ENCODE peak calls at places on chromosomes 3 and 15, in nine cellular contexts. One of them, this sample, is unnamed.

GRCh38 chr15:101128191-101128590 is 123.7 kb downstream of the CHSY1 start:
- DNase-seq in fibroblast of lung: peak; percentile 100
- DNase-seq in type B pancreatic cell: no peak
- DNase-seq in brain microvascular endothelial cell: peak; percentile 92
- DNase-seq in AG04450: peak; percentile 94
- DNase-seq in psoas muscle: no peak
- DNase-seq in mucosa of descending colon: no peak
- DNase-seq in WTC11: no peak
- DNase-seq in OCI-LY7: no peak
- DNase-seq in this sample: no peak

GRCh38 chr15:41862515-41863116 is 24.0 kb downstream of the PLA2G4B start:
- DNase-seq in fibroblast of lung: no peak
- DNase-seq in type B pancreatic cell: no peak
- DNase-seq in brain microvascular endothelial cell: no peak
- DNase-seq in AG04450: no peak
- DNase-seq in psoas muscle: no peak
- DNase-seq in mucosa of descending colon: peak; percentile 82
- DNase-seq in WTC11: peak; percentile 62
- DNase-seq in OCI-LY7: no peak
- DNase-seq in this sample: no peak

GRCh38 chr15:81023483-81024264 is 23.0 kb downstream of the TLNRD1 start:
- DNase-seq in fibroblast of lung: peak; percentile 14
- DNase-seq in type B pancreatic cell: no peak
- DNase-seq in brain microvascular endothelial cell: peak; percentile 45
- DNase-seq in AG04450: no peak
- DNase-seq in psoas muscle: peak; percentile 85
- DNase-seq in mucosa of descending colon: peak; percentile 72
- DNase-seq in WTC11: no peak
- DNase-seq in OCI-LY7: no peak
- DNase-seq in this sample: peak; percentile 89

GRCh38 chr15:32877201-32877600 is 159.4 kb downstream of the GREM1 start:
- DNase-seq in fibroblast of lung: no peak
- DNase-seq in type B pancreatic cell: no peak
- DNase-seq in brain microvascular endothelial cell: no peak
- DNase-seq in AG04450: no peak
- DNase-seq in psoas muscle: no peak
- DNase-seq in mucosa of descending colon: no peak
- DNase-seq in WTC11: no peak
- DNase-seq in OCI-LY7: no peak
- DNase-seq in this sample: no peak

GRCh38 chr15:82680200-82681102 is 29.2 kb downstream of the AP3B2 start:
- DNase-seq in fibroblast of lung: no peak
- DNase-seq in type B pancreatic cell: peak; percentile 80
- DNase-seq in brain microvascular endothelial cell: no peak
- DNase-seq in AG04450: no peak
- DNase-seq in psoas muscle: peak; percentile 34
- DNase-seq in mucosa of descending colon: peak; percentile 87
- DNase-seq in WTC11: peak; percentile 88
- DNase-seq in OCI-LY7: peak; percentile 65
- DNase-seq in this sample: peak; percentile 46

GRCh38 chr3:179410317-179410716 is 41.0 kb downstream of the GNB4 start:
- DNase-seq in fibroblast of lung: no peak
- DNase-seq in type B pancreatic cell: no peak
- DNase-seq in brain microvascular endothelial cell: peak; percentile 25
- DNase-seq in AG04450: no peak
- DNase-seq in psoas muscle: no peak
- DNase-seq in mucosa of descending colon: no peak
- DNase-seq in WTC11: no peak
- DNase-seq in OCI-LY7: peak; percentile 10
- DNase-seq in this sample: no peak

GRCh38 chr3:158775801-158776399 is 26.0 kb upstream of the MFSD1 start:
- DNase-seq in fibroblast of lung: no peak
- DNase-seq in type B pancreatic cell: no peak
- DNase-seq in brain microvascular endothelial cell: no peak
- DNase-seq in AG04450: no peak
- DNase-seq in psoas muscle: no peak
- DNase-seq in mucosa of descending colon: no peak
- DNase-seq in WTC11: no peak
- DNase-seq in OCI-LY7: no peak
- DNase-seq in this sample: no peak

GRCh38 chr3:139342054-139342453 is 1.8 kb upstream of the MRPS22 start:
- DNase-seq in fibroblast of lung: no peak
- DNase-seq in type B pancreatic cell: no peak
- DNase-seq in brain microvascular endothelial cell: no peak
- DNase-seq in AG04450: no peak
- DNase-seq in psoas muscle: no peak
- DNase-seq in mucosa of descending colon: no peak
- DNase-seq in WTC11: no peak
- DNase-seq in OCI-LY7: no peak
- DNase-seq in this sample: no peak

GRCh38 chr3:139074565-139075115 is 29.9 kb upstream of the PRR23C start:
- DNase-seq in fibroblast of lung: no peak
- DNase-seq in type B pancreatic cell: no peak
- DNase-seq in brain microvascular endothelial cell: no peak
- DNase-seq in AG04450: no peak
- DNase-seq in psoas muscle: no peak
- DNase-seq in mucosa of descending colon: no peak
- DNase-seq in WTC11: no peak
- DNase-seq in OCI-LY7: no peak
- DNase-seq in this sample: no peak

GRCh38 chr15:40695469-40695910 is 516 bp downstream of the RAD51 start:
- DNase-seq in fibroblast of lung: peak; percentile 14
- DNase-seq in type B pancreatic cell: no peak
- DNase-seq in brain microvascular endothelial cell: no peak
- DNase-seq in AG04450: no peak
- DNase-seq in psoas muscle: no peak
- DNase-seq in mucosa of descending colon: no peak
- DNase-seq in WTC11: no peak
- DNase-seq in OCI-LY7: peak; percentile 63
- DNase-seq in this sample: no peak

GRCh38 chr3:70729845-70730244 is 417.4 kb upstream of the MDFIC2 start:
- DNase-seq in fibroblast of lung: peak; percentile 55
- DNase-seq in type B pancreatic cell: no peak
- DNase-seq in brain microvascular endothelial cell: no peak
- DNase-seq in AG04450: no peak
- DNase-seq in psoas muscle: no peak
- DNase-seq in mucosa of descending colon: no peak
- DNase-seq in WTC11: no peak
- DNase-seq in OCI-LY7: no peak
- DNase-seq in this sample: no peak

GRCh38 chr15:31306426-31307269 is 20.0 kb upstream of the KLF13 start:
- DNase-seq in fibroblast of lung: no peak
- DNase-seq in type B pancreatic cell: peak; percentile 67
- DNase-seq in brain microvascular endothelial cell: no peak
- DNase-seq in AG04450: no peak
- DNase-seq in psoas muscle: no peak
- DNase-seq in mucosa of descending colon: peak; percentile 48
- DNase-seq in WTC11: peak; percentile 96
- DNase-seq in OCI-LY7: peak; percentile 87
- DNase-seq in this sample: no peak

GRCh38 chr3:157274644-157275137 is 114.7 kb upstream of the CCNL1 start:
- DNase-seq in fibroblast of lung: no peak
- DNase-seq in type B pancreatic cell: no peak
- DNase-seq in brain microvascular endothelial cell: no peak
- DNase-seq in AG04450: no peak
- DNase-seq in psoas muscle: no peak
- DNase-seq in mucosa of descending colon: no peak
- DNase-seq in WTC11: no peak
- DNase-seq in OCI-LY7: no peak
- DNase-seq in this sample: no peak

GRCh38 chr3:43647331-43648166 is 25.7 kb upstream of the ANO10 start:
- DNase-seq in fibroblast of lung: peak; percentile 50
- DNase-seq in type B pancreatic cell: no peak
- DNase-seq in brain microvascular endothelial cell: no peak
- DNase-seq in AG04450: no peak
- DNase-seq in psoas muscle: no peak
- DNase-seq in mucosa of descending colon: no peak
- DNase-seq in WTC11: no peak
- DNase-seq in OCI-LY7: no peak
- DNase-seq in this sample: no peak

GRCh38 chr3:123063034-123063433 is 3.8 kb upstream of the PDIA5 start:
- DNase-seq in fibroblast of lung: no peak
- DNase-seq in type B pancreatic cell: no peak
- DNase-seq in brain microvascular endothelial cell: no peak
- DNase-seq in AG04450: no peak
- DNase-seq in psoas muscle: no peak
- DNase-seq in mucosa of descending colon: no peak
- DNase-seq in WTC11: no peak
- DNase-seq in OCI-LY7: no peak
- DNase-seq in this sample: peak; percentile 22

GRCh38 chr3:18635215-18635614 is 210.1 kb upstream of the SATB1 start:
- DNase-seq in fibroblast of lung: no peak
- DNase-seq in type B pancreatic cell: no peak
- DNase-seq in brain microvascular endothelial cell: no peak
- DNase-seq in AG04450: no peak
- DNase-seq in psoas muscle: no peak
- DNase-seq in mucosa of descending colon: no peak
- DNase-seq in WTC11: no peak
- DNase-seq in OCI-LY7: no peak
- DNase-seq in this sample: no peak

GRCh38 chr3:9947025-9947995 is 4.9 kb downstream of the PRRT3 start:
- DNase-seq in fibroblast of lung: peak; percentile 70
- DNase-seq in type B pancreatic cell: no peak
- DNase-seq in brain microvascular endothelial cell: peak; percentile 38
- DNase-seq in AG04450: no peak
- DNase-seq in psoas muscle: peak; percentile 80
- DNase-seq in mucosa of descending colon: peak; percentile 86
- DNase-seq in WTC11: peak; percentile 74
- DNase-seq in OCI-LY7: no peak
- DNase-seq in this sample: peak; percentile 83

GRCh38 chr3:67863869-67864268 is 209.5 kb upstream of the SUCLG2 start:
- DNase-seq in fibroblast of lung: peak; percentile 2
- DNase-seq in type B pancreatic cell: no peak
- DNase-seq in brain microvascular endothelial cell: peak; percentile 4
- DNase-seq in AG04450: no peak
- DNase-seq in psoas muscle: no peak
- DNase-seq in mucosa of descending colon: no peak
- DNase-seq in WTC11: peak; percentile 15
- DNase-seq in OCI-LY7: peak; percentile 29
- DNase-seq in this sample: no peak

GRCh38 chr3:9202546-9202945 is 46.9 kb downstream of the SRGAP3 start:
- DNase-seq in fibroblast of lung: no peak
- DNase-seq in type B pancreatic cell: no peak
- DNase-seq in brain microvascular endothelial cell: no peak
- DNase-seq in AG04450: no peak
- DNase-seq in psoas muscle: no peak
- DNase-seq in mucosa of descending colon: no peak
- DNase-seq in WTC11: no peak
- DNase-seq in OCI-LY7: no peak
- DNase-seq in this sample: no peak

GRCh38 chr3:25962255-25962654 is 172.4 kb downstream of the OXSM start:
- DNase-seq in fibroblast of lung: no peak
- DNase-seq in type B pancreatic cell: no peak
- DNase-seq in brain microvascular endothelial cell: no peak
- DNase-seq in AG04450: no peak
- DNase-seq in psoas muscle: no peak
- DNase-seq in mucosa of descending colon: no peak
- DNase-seq in WTC11: peak; percentile 27
- DNase-seq in OCI-LY7: peak; percentile 4
- DNase-seq in this sample: no peak

GRCh38 chr15:77939851-77940250 is 137.7 kb downstream of the TBC1D2B start:
- DNase-seq in fibroblast of lung: no peak
- DNase-seq in type B pancreatic cell: peak; percentile 55
- DNase-seq in brain microvascular endothelial cell: no peak
- DNase-seq in AG04450: no peak
- DNase-seq in psoas muscle: no peak
- DNase-seq in mucosa of descending colon: no peak
- DNase-seq in WTC11: no peak
- DNase-seq in OCI-LY7: no peak
- DNase-seq in this sample: no peak
- TF ChIP-seq CTCF in fibroblast of lung: no peak
- TF ChIP-seq CTCF in type B pancreatic cell: no peak
- TF ChIP-seq CTCF in brain microvascular endothelial cell: no peak
- TF ChIP-seq CTCF in AG04450: no peak
- TF ChIP-seq CTCF in psoas muscle: no peak
- TF ChIP-seq CTCF in mucosa of descending colon: no peak
- TF ChIP-seq CTCF in WTC11: no peak
- TF ChIP-seq CTCF in OCI-LY7: no peak
- TF ChIP-seq CTCF in this sample: no peak

GRCh38 chr3:48422272-48422671 is 7.6 kb downstream of the PLXNB1 start:
- DNase-seq in fibroblast of lung: no peak
- DNase-seq in type B pancreatic cell: no peak
- DNase-seq in brain microvascular endothelial cell: no peak
- DNase-seq in AG04450: no peak
- DNase-seq in psoas muscle: no peak
- DNase-seq in mucosa of descending colon: no peak
- DNase-seq in WTC11: no peak
- DNase-seq in OCI-LY7: peak; percentile 43
- DNase-seq in this sample: no peak
- TF ChIP-seq CTCF in fibroblast of lung: no peak
- TF ChIP-seq CTCF in type B pancreatic cell: no peak
- TF ChIP-seq CTCF in brain microvascular endothelial cell: peak; percentile 18
- TF ChIP-seq CTCF in AG04450: no peak
- TF ChIP-seq CTCF in psoas muscle: no peak
- TF ChIP-seq CTCF in mucosa of descending colon: no peak
- TF ChIP-seq CTCF in WTC11: no peak
- TF ChIP-seq CTCF in OCI-LY7: peak; percentile 63
- TF ChIP-seq CTCF in this sample: no peak

GRCh38 chr3:72888546-72889309 is 882 bp downstream of the GXYLT2 start:
- DNase-seq in fibroblast of lung: peak; percentile 37
- DNase-seq in type B pancreatic cell: no peak
- DNase-seq in brain microvascular endothelial cell: no peak
- DNase-seq in AG04450: no peak
- DNase-seq in psoas muscle: no peak
- DNase-seq in mucosa of descending colon: no peak
- DNase-seq in WTC11: no peak
- DNase-seq in OCI-LY7: no peak
- DNase-seq in this sample: no peak
- TF ChIP-seq CTCF in fibroblast of lung: no peak
- TF ChIP-seq CTCF in type B pancreatic cell: no peak
- TF ChIP-seq CTCF in brain microvascular endothelial cell: no peak
- TF ChIP-seq CTCF in AG04450: no peak
- TF ChIP-seq CTCF in psoas muscle: no peak
- TF ChIP-seq CTCF in mucosa of descending colon: no peak
- TF ChIP-seq CTCF in WTC11: no peak
- TF ChIP-seq CTCF in OCI-LY7: no peak
- TF ChIP-seq CTCF in this sample: no peak

DNA sequence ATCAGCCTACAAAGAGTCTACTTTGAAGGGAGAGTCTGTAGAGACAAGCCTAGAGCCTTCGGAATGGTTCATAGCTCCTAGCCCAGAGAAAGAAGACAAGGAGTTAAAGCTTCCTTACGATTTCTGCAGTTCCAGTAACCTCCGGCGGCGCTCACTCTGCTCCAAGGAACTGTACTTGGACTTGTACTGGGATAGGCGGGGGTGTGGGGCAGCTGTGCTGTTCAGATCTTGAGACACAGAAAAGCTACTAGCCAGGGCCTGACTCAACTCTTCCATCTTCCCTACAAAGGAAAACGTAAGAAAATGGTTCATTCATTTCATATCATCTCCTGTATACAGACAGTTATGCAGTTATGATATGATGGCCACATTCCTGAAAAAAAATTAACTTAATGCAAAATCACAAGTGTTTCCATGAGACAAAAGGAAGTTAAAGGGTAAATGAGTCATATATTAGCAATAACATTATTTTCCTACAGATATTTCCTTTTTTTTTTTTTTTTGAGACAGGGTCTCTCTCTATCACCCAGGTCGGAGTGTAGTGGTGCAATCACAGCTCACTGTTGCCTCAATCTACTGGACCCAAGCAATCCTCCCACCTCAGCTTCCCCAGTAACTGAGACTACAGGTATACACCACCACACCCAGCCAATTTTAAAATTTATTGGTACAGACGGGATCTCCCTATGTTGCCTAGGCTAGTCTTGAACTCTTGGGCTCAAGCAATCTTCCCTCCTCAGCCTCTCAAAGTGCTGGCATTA is 4.6 kb downstream of the SNUPN start:
- DNase-seq in fibroblast of lung: peak; percentile 92
- DNase-seq in type B pancreatic cell: no peak
- DNase-seq in brain microvascular endothelial cell: peak; percentile 90
- DNase-seq in AG04450: peak; percentile 64
- DNase-seq in psoas muscle: peak; percentile 81
- DNase-seq in mucosa of descending colon: peak; percentile 76
- DNase-seq in WTC11: no peak
- DNase-seq in OCI-LY7: no peak
- DNase-seq in this sample: peak; percentile 90
- TF ChIP-seq CTCF in fibroblast of lung: peak; percentile 45
- TF ChIP-seq CTCF in type B pancreatic cell: no peak
- TF ChIP-seq CTCF in brain microvascular endothelial cell: peak; percentile 53
- TF ChIP-seq CTCF in AG04450: peak; percentile 44
- TF ChIP-seq CTCF in psoas muscle: no peak
- TF ChIP-seq CTCF in mucosa of descending colon: no peak
- TF ChIP-seq CTCF in WTC11: no peak
- TF ChIP-seq CTCF in OCI-LY7: no peak
- TF ChIP-seq CTCF in this sample: no peak

This sample was measured in coronary artery.